ENCODE peak calls at places on chromosomes 5 and 9, in five cellular contexts. W, P, A, F and X are unnamed samples.
A peak's percentile ranks its signal among the peaks of the same experiment; 100 is the strongest.

GRCh38 chr5:143898914-143899591 is 87.1 kb downstream of the HMHB1 start:
- DNase-seq in P (no peak), F (no peak), A (no peak), W (no peak), X (no peak)

GRCh38 chr5:172481011-172481410 is 26.7 kb upstream of the SH3PXD2B start:
- DNase-seq in P (no peak), F (peak; percentile 17), A (no peak), W (no peak), X (no peak)

GRCh38 chr9:131239307-131239975 is 36.9 kb downstream of the FAM78A start:
- DNase-seq in A (no peak), F (no peak), W (no peak), P (no peak), X (no peak)

GRCh38 chr9:89312154-89312616 is 1.2 kb downstream of the CKS2 start:
- DNase-seq in W (no peak), P (no peak), A (no peak), F (no peak), X (no peak)

GRCh38 chr9:126378761-126379160 is 52.1 kb downstream of the MVB12B start:
- DNase-seq in W (no peak), A (no peak), P (no peak), F (no peak), X (no peak)

GRCh38 chr9:98280574-98280973 is 25.1 kb upstream of the TBC1D2 start:
- DNase-seq in A (no peak), F (no peak), P (no peak), W (no peak), X (no peak)

GRCh38 chr9:113492343-113493079 is 29.0 kb downstream of the RGS3 start:
- DNase-seq in W (peak; percentile 32), A (no peak), F (peak; percentile 68), P (peak; percentile 36), X (no peak)

GRCh38 chr5:179227578-179228311 is 117.5 kb downstream of the ADAMTS2 start:
- DNase-seq in A (no peak), W (no peak), P (no peak), F (peak; percentile 58), X (no peak)

GRCh38 chr5:173808079-173808808 is 79.9 kb upstream of the CPEB4 start:
- DNase-seq in W (no peak), F (no peak), A (no peak), P (no peak), X (no peak)

GRCh38 chr5:80962630-80963520 is 2.7 kb downstream of the RASGRF2 start:
- DNase-seq in W (no peak), F (no peak), A (no peak), P (no peak), X (no peak)

GRCh38 chr5:145858929-145859328 is 13.9 kb downstream of the GRXCR2 start:
- DNase-seq in P (peak; percentile 61), F (no peak), W (no peak), A (no peak), X (no peak)

GRCh38 chr5:156469636-156470035 is 142.7 kb downstream of the SGCD start:
- DNase-seq in F (no peak), W (no peak), A (no peak), P (no peak), X (no peak)

GRCh38 chr9:112558476-112558875 is 71.8 kb downstream of the KIAA1958 start:
- DNase-seq in W (no peak), P (peak; percentile 66), F (no peak), A (no peak), X (peak; percentile 65)

GRCh38 chr5:163399923-163400322 is 37.5 kb upstream of the CCNG1 start:
- DNase-seq in P (no peak), A (no peak), F (no peak), W (no peak), X (no peak)

GRCh38 chr5:38466444-38467189 is 89.8 kb downstream of the LIFR start:
- DNase-seq in P (no peak), W (no peak), A (peak; percentile 100), F (peak; percentile 99), X (no peak)

GRCh38 chr5:173256800-173257199 is 21.8 kb upstream of the NKX2-5 start:
- DNase-seq in F (no peak), P (no peak), W (no peak), A (no peak), X (no peak)

GRCh38 chr5:55052383-55052931 is 28.4 kb downstream of the GZMK start:
- DNase-seq in W (no peak), F (no peak), A (no peak), P (peak; percentile 15), X (no peak)

GRCh38 chr5:57595530-57596098 is 113.0 kb upstream of the ACTBL2 start:
- DNase-seq in P (no peak), A (no peak), F (no peak), W (no peak), X (no peak)

GRCh38 chr9:93594041-93594756 is 17.8 kb downstream of the PHF2 start:
- DNase-seq in A (no peak), W (no peak), F (peak; percentile 50), P (no peak), X (no peak)

GRCh38 chr5:142630927-142631539 is 54.9 kb downstream of the FGF1 start:
- DNase-seq in F (no peak), P (no peak), A (no peak), W (no peak), X (no peak)

GRCh38 chr9:132207839-132208615 is 46.2 kb downstream of the NTNG2 start:
- DNase-seq in P (no peak), W (no peak), A (no peak), F (no peak), X (no peak)

GRCh38 chr9:70534471-70534870 is 120.0 kb upstream of the KLF9 start:
- DNase-seq in A (no peak), F (no peak), W (no peak), P (peak; percentile 41), X (no peak)